ENCODE peak calls at places on chromosome 9, in six cellular contexts. One of them, this sample, is unnamed.

GRCh38 chr9:86322973-86323644 is 31.1 kb downstream of the TUT7 start:
- DNase-seq in right atrium auricular region: no peak
- DNase-seq in ovary: no peak
- DNase-seq in lower leg skin: no peak
- DNase-seq in transverse colon: no peak
- DNase-seq in dorsolateral prefrontal cortex: no peak
- DNase-seq in this sample: peak; percentile 57

GRCh38 chr9:34253460-34253837 is 74.6 kb downstream of the UBAP1 start:
- DNase-seq in right atrium auricular region: peak; percentile 66
- DNase-seq in ovary: peak; percentile 45
- DNase-seq in lower leg skin: peak; percentile 83
- DNase-seq in transverse colon: no peak
- DNase-seq in dorsolateral prefrontal cortex: no peak
- DNase-seq in this sample: peak; percentile 35

GRCh38 chr9:120916573-120916972 is 10.0 kb downstream of the TRAF1 start:
- DNase-seq in right atrium auricular region: peak; percentile 87
- DNase-seq in ovary: peak; percentile 80
- DNase-seq in lower leg skin: peak; percentile 95
- DNase-seq in transverse colon: no peak
- DNase-seq in dorsolateral prefrontal cortex: peak; percentile 58
- DNase-seq in this sample: no peak

GRCh38 chr9:106420511-106420944 is 442.4 kb upstream of the ZNF462 start:
- DNase-seq in right atrium auricular region: no peak
- DNase-seq in ovary: no peak
- DNase-seq in lower leg skin: no peak
- DNase-seq in transverse colon: no peak
- DNase-seq in dorsolateral prefrontal cortex: no peak
- DNase-seq in this sample: no peak

GRCh38 chr9:2234371-2234893 is 219.3 kb downstream of the SMARCA2 start:
- DNase-seq in right atrium auricular region: no peak
- DNase-seq in ovary: peak; percentile 69
- DNase-seq in lower leg skin: no peak
- DNase-seq in transverse colon: no peak
- DNase-seq in dorsolateral prefrontal cortex: no peak
- DNase-seq in this sample: no peak

GRCh38 chr9:86983260-86984255 is 36.3 kb upstream of the GAS1 start:
- DNase-seq in right atrium auricular region: peak; percentile 73
- DNase-seq in ovary: peak; percentile 46
- DNase-seq in lower leg skin: no peak
- DNase-seq in transverse colon: no peak
- DNase-seq in dorsolateral prefrontal cortex: no peak
- DNase-seq in this sample: peak; percentile 92

GRCh38 chr9:8374471-8374870 is 574.9 kb upstream of the DMAC1 start:
- DNase-seq in right atrium auricular region: no peak
- DNase-seq in ovary: no peak
- DNase-seq in lower leg skin: no peak
- DNase-seq in transverse colon: no peak
- DNase-seq in dorsolateral prefrontal cortex: no peak
- DNase-seq in this sample: no peak

GRCh38 chr9:134660407-134660806 is 18.8 kb downstream of the COL5A1 start:
- DNase-seq in right atrium auricular region: no peak
- DNase-seq in ovary: no peak
- DNase-seq in lower leg skin: no peak
- DNase-seq in transverse colon: no peak
- DNase-seq in dorsolateral prefrontal cortex: no peak
- DNase-seq in this sample: no peak

GRCh38 chr9:132699926-132700325 is 29.7 kb downstream of the GTF3C4 start:
- DNase-seq in right atrium auricular region: no peak
- DNase-seq in ovary: no peak
- DNase-seq in lower leg skin: no peak
- DNase-seq in transverse colon: no peak
- DNase-seq in dorsolateral prefrontal cortex: no peak
- DNase-seq in this sample: no peak

GRCh38 chr9:104300125-104300524 is 203.9 kb upstream of the OR13F1 start:
- DNase-seq in right atrium auricular region: no peak
- DNase-seq in ovary: no peak
- DNase-seq in lower leg skin: no peak
- DNase-seq in transverse colon: no peak
- DNase-seq in dorsolateral prefrontal cortex: no peak
- DNase-seq in this sample: no peak

GRCh38 chr9:121300283-121301119 is 32.5 kb downstream of the GSN start:
- DNase-seq in right atrium auricular region: no peak
- DNase-seq in ovary: no peak
- DNase-seq in lower leg skin: peak; percentile 73
- DNase-seq in transverse colon: no peak
- DNase-seq in dorsolateral prefrontal cortex: no peak
- DNase-seq in this sample: no peak

GRCh38 chr9:6153425-6153824 is 62.2 kb upstream of the IL33 start:
- DNase-seq in right atrium auricular region: no peak
- DNase-seq in ovary: no peak
- DNase-seq in lower leg skin: no peak
- DNase-seq in transverse colon: no peak
- DNase-seq in dorsolateral prefrontal cortex: no peak
- DNase-seq in this sample: no peak

GRCh38 chr9:128555180-128555721 is 2.9 kb downstream of the SPTAN1 start:
- DNase-seq in right atrium auricular region: no peak
- DNase-seq in ovary: no peak
- DNase-seq in lower leg skin: no peak
- DNase-seq in transverse colon: no peak
- DNase-seq in dorsolateral prefrontal cortex: no peak
- DNase-seq in this sample: no peak

GRCh38 chr9:76181020-76181641 is 213.1 kb downstream of the RFK start:
- DNase-seq in right atrium auricular region: no peak
- DNase-seq in ovary: no peak
- DNase-seq in lower leg skin: no peak
- DNase-seq in transverse colon: no peak
- DNase-seq in dorsolateral prefrontal cortex: no peak
- DNase-seq in this sample: peak; percentile 34

GRCh38 chr9:14313951-14314423 is at the start of gene NFIB:
- DNase-seq in right atrium auricular region: no peak
- DNase-seq in ovary: peak; percentile 82
- DNase-seq in lower leg skin: peak; percentile 91
- DNase-seq in transverse colon: peak; percentile 36
- DNase-seq in dorsolateral prefrontal cortex: peak; percentile 35
- DNase-seq in this sample: no peak

GRCh38 chr9:89864731-89865130 is 259.9 kb downstream of the GADD45G start:
- DNase-seq in right atrium auricular region: no peak
- DNase-seq in ovary: no peak
- DNase-seq in lower leg skin: no peak
- DNase-seq in transverse colon: no peak
- DNase-seq in dorsolateral prefrontal cortex: no peak
- DNase-seq in this sample: no peak

GRCh38 chr9:92620870-92621269 is 49.1 kb downstream of the IPPK start:
- DNase-seq in right atrium auricular region: no peak
- DNase-seq in ovary: no peak
- DNase-seq in lower leg skin: peak; percentile 82
- DNase-seq in transverse colon: no peak
- DNase-seq in dorsolateral prefrontal cortex: no peak
- DNase-seq in this sample: no peak

GRCh38 chr9:33880562-33881089 is 63.7 kb downstream of the UBE2R2 start:
- DNase-seq in right atrium auricular region: no peak
- DNase-seq in ovary: no peak
- DNase-seq in lower leg skin: no peak
- DNase-seq in transverse colon: no peak
- DNase-seq in dorsolateral prefrontal cortex: no peak
- DNase-seq in this sample: no peak

DNA sequence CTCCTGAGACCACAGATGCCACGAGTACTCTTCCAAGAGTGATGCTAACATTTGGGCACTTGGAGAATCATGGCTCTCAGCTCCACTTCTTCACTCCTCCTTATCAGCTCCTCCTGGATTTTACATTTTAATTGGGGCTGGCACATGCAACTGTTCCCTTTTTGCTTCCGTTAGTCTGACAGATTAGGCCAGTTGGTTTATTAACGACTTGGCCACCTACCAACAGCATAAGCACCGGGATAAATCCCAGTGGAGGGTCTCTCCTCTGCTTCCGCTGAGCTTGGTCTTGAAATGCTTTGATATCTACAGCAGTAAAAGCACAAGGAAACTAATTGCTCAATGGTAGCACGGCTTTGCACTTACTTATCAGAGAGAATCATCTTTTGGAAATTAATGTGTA is 134.7 kb upstream of the RASEF start:
- DNase-seq in right atrium auricular region: no peak
- DNase-seq in ovary: no peak
- DNase-seq in lower leg skin: no peak
- DNase-seq in transverse colon: no peak
- DNase-seq in dorsolateral prefrontal cortex: no peak
- DNase-seq in this sample: no peak
- TF ChIP-seq CTCF in right atrium auricular region: no peak
- TF ChIP-seq CTCF in ovary: no peak
- TF ChIP-seq CTCF in lower leg skin: no peak
- TF ChIP-seq CTCF in transverse colon: no peak
- TF ChIP-seq CTCF in dorsolateral prefrontal cortex: no peak
- TF ChIP-seq CTCF in this sample: no peak

DNA sequence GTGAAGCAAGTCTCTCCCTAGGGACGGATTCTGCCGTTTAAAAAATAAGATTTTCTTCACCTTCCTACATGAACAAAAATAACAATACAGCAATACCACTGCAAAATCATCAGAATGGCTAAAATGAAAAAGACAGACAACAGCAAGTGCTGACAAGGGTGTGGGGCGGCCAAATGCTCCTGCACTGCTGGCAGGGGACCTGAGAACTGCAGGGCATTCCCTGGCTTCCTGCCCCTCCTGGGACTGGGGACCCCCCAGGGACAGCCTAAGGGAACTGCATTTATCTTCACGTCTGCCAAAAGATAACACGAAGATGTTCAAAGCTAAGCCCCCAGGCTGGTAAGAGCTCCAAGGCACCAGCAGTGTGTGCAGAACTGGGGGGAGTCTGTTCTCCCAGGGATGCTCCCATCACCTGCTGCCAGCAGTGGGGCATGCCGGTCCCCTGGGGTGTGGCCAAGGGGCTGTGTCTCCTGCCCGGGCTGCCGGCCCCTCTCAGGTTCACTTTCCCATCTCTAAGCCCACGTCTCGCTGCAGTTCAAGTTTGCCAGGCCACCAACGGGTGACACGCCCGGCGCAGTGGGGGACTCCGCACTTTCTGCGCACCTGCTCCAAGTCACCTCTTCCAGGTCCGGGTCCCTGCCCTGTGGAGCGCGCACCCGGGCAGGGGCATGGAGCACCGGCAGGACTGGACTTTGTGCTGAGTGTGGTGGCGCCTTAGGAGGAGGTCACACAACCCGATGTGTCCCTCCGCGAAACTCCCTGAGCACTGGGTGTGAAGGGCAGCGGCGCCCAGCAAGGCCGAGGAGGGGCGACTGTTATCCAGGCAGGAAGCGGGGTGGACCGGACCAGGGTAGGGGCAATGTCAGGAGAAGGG is 4.5 kb upstream of the EGFL7 start:
- DNase-seq in right atrium auricular region: no peak
- DNase-seq in ovary: no peak
- DNase-seq in lower leg skin: no peak
- DNase-seq in transverse colon: no peak
- DNase-seq in dorsolateral prefrontal cortex: no peak
- DNase-seq in this sample: no peak
- H3K4me3 ChIP-seq in right atrium auricular region: peak overlapping the region; percentile 28
- H3K4me3 ChIP-seq in ovary: no peak overlapping the region
- H3K4me3 ChIP-seq in lower leg skin: peak overlapping the region; percentile 3
- H3K4me3 ChIP-seq in transverse colon: no peak overlapping the region
- H3K4me3 ChIP-seq in dorsolateral prefrontal cortex: no peak overlapping the region
- H3K4me3 ChIP-seq in this sample: no peak overlapping the region

GRCh38 chr9:114591206-114591853 is 3.8 kb downstream of the ATP6V1G1 start:
- DNase-seq in right atrium auricular region: no peak
- DNase-seq in ovary: no peak
- DNase-seq in lower leg skin: no peak
- DNase-seq in transverse colon: no peak
- DNase-seq in dorsolateral prefrontal cortex: no peak
- DNase-seq in this sample: no peak

GRCh38 chr9:114590328-114590727 is 2.8 kb downstream of the ATP6V1G1 start:
- DNase-seq in right atrium auricular region: no peak
- DNase-seq in ovary: no peak
- DNase-seq in lower leg skin: peak; percentile 53
- DNase-seq in transverse colon: no peak
- DNase-seq in dorsolateral prefrontal cortex: no peak
- DNase-seq in this sample: no peak

GRCh38 chr9:114594136-114594535 is 6.6 kb downstream of the ATP6V1G1 start:
- DNase-seq in right atrium auricular region: no peak
- DNase-seq in ovary: no peak
- DNase-seq in lower leg skin: peak; percentile 63
- DNase-seq in transverse colon: no peak
- DNase-seq in dorsolateral prefrontal cortex: no peak
- DNase-seq in this sample: no peak

GRCh38 chr9:114588671-114589526 is 1.3 kb downstream of the ATP6V1G1 start:
- DNase-seq in right atrium auricular region: no peak
- DNase-seq in ovary: no peak
- DNase-seq in lower leg skin: no peak
- DNase-seq in transverse colon: no peak
- DNase-seq in dorsolateral prefrontal cortex: no peak
- DNase-seq in this sample: no peak

DNA sequence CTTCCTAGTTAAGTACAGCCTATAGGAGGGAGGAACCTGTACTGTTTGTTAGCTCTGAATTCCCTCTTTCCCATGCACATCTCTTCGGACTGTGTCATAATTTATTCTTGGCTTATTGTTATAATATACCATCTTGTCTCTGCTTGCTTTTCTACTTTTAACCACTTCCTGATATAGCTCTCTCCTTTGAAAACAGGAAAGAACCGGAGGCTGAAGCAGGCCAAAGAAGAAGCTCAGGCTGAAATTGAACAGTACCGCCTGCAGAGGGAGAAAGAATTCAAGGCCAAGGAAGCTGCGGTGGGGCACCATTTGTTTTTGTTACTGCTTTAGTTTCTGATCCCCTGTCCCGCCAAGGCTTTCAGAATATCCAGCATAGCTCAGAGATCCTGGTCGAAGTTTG is 4.8 kb downstream of the ATP6V1G1 start:
- DNase-seq in right atrium auricular region: no peak
- DNase-seq in ovary: no peak
- DNase-seq in lower leg skin: peak; percentile 82
- DNase-seq in transverse colon: peak; percentile 37
- DNase-seq in dorsolateral prefrontal cortex: no peak
- DNase-seq in this sample: no peak
- TF ChIP-seq CTCF in right atrium auricular region: peak; percentile 36
- TF ChIP-seq CTCF in ovary: no peak
- TF ChIP-seq CTCF in lower leg skin: no peak
- TF ChIP-seq CTCF in transverse colon: peak; percentile 31
- TF ChIP-seq CTCF in dorsolateral prefrontal cortex: peak; percentile 21
- TF ChIP-seq CTCF in this sample: peak; percentile 25

DNA sequence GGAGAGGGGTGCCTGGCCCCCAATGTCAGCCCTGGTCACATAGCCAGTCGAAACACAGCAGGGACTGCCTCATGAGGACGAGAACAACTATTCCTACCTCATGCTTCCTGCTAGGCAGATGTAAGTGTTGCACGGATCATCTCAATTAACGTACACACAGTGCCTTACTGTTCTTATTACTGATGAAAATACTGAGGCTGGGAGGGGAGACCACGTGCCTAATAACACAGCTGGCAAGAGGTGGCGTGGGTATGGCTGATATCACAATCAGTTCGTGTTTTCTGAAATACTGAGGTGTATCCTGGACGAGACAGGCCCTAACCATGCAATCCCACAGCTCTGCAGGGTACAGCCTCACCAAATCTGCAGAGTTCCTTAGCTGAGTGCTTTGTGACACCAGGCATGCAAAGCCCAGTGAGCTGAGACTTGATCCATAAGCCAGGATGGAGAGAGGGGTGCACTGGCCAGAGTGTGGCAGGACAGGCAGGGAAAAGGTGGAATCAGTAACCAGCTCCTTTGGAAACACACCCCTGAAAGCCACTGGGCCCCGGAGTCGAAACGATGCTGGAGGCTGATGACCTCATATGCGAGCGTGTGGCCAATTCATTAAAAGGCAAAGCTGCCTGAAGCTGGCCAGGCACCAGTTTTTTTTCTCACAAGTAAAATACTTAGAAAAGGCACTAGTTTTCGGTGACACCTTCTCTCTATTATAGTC is 64.0 kb downstream of the PRRT1B start:
- DNase-seq in right atrium auricular region: peak; percentile 78
- DNase-seq in ovary: peak; percentile 61
- DNase-seq in lower leg skin: no peak
- DNase-seq in transverse colon: no peak
- DNase-seq in dorsolateral prefrontal cortex: no peak
- DNase-seq in this sample: peak; percentile 38
- H3K4me3 ChIP-seq in right atrium auricular region: no peak overlapping the region
- H3K4me3 ChIP-seq in ovary: no peak overlapping the region
- H3K4me3 ChIP-seq in lower leg skin: no peak overlapping the region
- H3K4me3 ChIP-seq in transverse colon: no peak overlapping the region
- H3K4me3 ChIP-seq in dorsolateral prefrontal cortex: no peak overlapping the region
- H3K4me3 ChIP-seq in this sample: no peak overlapping the region